ENCODE peak calls at places on chromosomes 4 and X, in ten cellular contexts. E, S, Q, F, L, W, D, T, K and I are unnamed samples.

GRCh38 chrX:7586126-7586525 is 256.8 kb upstream of the VCX start:
- DNase-seq in E (peak), S (no peak), Q (no peak), F (no peak), L (no peak), W (peak), D (no peak), T (peak), K (peak), I (peak)

GRCh38 chrX:84717344-84717743 is 215.1 kb upstream of the HDX start:
- DNase-seq in E (no peak), S (no peak), Q (no peak), F (no peak), L (no peak), W (no peak), D (no peak), T (no peak), K (no peak), I (no peak)

GRCh38 chr4:54930226-54930625 is 195.2 kb downstream of the KDR start:
- DNase-seq in E (no peak), S (peak), Q (peak), F (no peak), L (no peak), W (no peak), D (no peak), T (peak), K (no peak), I (no peak)

GRCh38 chrX:132059973-132060540 is 37.0 kb downstream of the STK26 start:
- DNase-seq in E (no peak), S (no peak), Q (no peak), F (no peak), L (no peak), W (no peak), D (no peak), T (peak), K (no peak), I (no peak)

GRCh38 chr4:37763164-37763444 is 63.4 kb upstream of the PGM2 start:
- DNase-seq in E (no peak), S (no peak), Q (no peak), F (no peak), L (no peak), W (no peak), D (no peak), T (no peak), K (no peak), I (no peak)

GRCh38 chr4:86011117-86011516 is 348.7 kb downstream of the MAPK10 start:
- DNase-seq in E (no peak), S (no peak), Q (peak), F (no peak), L (peak), W (no peak), D (no peak), T (peak), K (no peak), I (no peak)

GRCh38 chr4:2940267-2941137 is 22.7 kb downstream of the NOP14 start:
- DNase-seq in E (no peak), S (no peak), Q (no peak), F (peak), L (no peak), W (no peak), D (peak), T (no peak), K (no peak), I (no peak)

GRCh38 chr4:110049951-110050925 is 137.6 kb downstream of the EGF start:
- DNase-seq in E (no peak), S (peak), Q (peak), F (peak), L (peak), W (peak), D (no peak), T (peak), K (peak), I (peak)

GRCh38 chr4:89298160-89298559 is 9.4 kb downstream of the GPRIN3 start:
- DNase-seq in E (peak), S (peak), Q (no peak), F (no peak), L (no peak), W (no peak), D (no peak), T (no peak), K (no peak), I (no peak)

GRCh38 chr4:8915201-8916200 is 43.9 kb upstream of the HMX1 start:
- DNase-seq in E (peak), S (no peak), Q (no peak), F (peak), L (no peak), W (peak), D (peak), T (no peak), K (no peak), I (no peak)

GRCh38 chr4:125735107-125735506 is 420.4 kb downstream of the FAT4 start:
- DNase-seq in E (no peak), S (no peak), Q (peak), F (no peak), L (peak), W (no peak), D (no peak), T (peak), K (no peak), I (peak)

GRCh38 chrX:12901486-12901885 is 4.9 kb upstream of the TLR8 start:
- DNase-seq in E (peak), S (peak), Q (peak), F (peak), L (peak), W (peak), D (no peak), T (peak), K (peak), I (peak)

GRCh38 chrX:21493226-21493850 is 119.1 kb downstream of the CNKSR2 start:
- DNase-seq in E (peak), S (no peak), Q (no peak), F (no peak), L (no peak), W (no peak), D (no peak), T (no peak), K (peak), I (no peak)

GRCh38 chr4:177862541-177863176 is 420.4 kb upstream of the AGA start:
- DNase-seq in E (no peak), S (no peak), Q (peak), F (no peak), L (no peak), W (no peak), D (no peak), T (no peak), K (no peak), I (no peak)

GRCh38 chrX:44227981-44228380 is 115.5 kb downstream of the EFHC2 start:
- DNase-seq in E (no peak), S (no peak), Q (no peak), F (no peak), L (no peak), W (no peak), D (no peak), T (no peak), K (no peak), I (no peak)

GRCh38 chr4:67746797-67747495 is 7.2 kb downstream of the GNRHR start:
- DNase-seq in E (peak), S (peak), Q (no peak), F (no peak), L (no peak), W (peak), D (no peak), T (peak), K (peak), I (no peak)

GRCh38 chr4:7351014-7351413 is 83.7 kb downstream of the PSAPL1 start:
- DNase-seq in E (no peak), S (no peak), Q (no peak), F (no peak), L (no peak), W (no peak), D (peak), T (no peak), K (no peak), I (no peak)

GRCh38 chr4:42608551-42608950 is 48.4 kb downstream of the ATP8A1 start:
- DNase-seq in E (no peak), S (no peak), Q (no peak), F (no peak), L (no peak), W (no peak), D (no peak), T (no peak), K (no peak), I (no peak)

GRCh38 chrX:133921764-133922389 is 63.5 kb downstream of the GPC3 start:
- DNase-seq in E (peak), S (peak), Q (peak), F (peak), L (peak), W (peak), D (peak), T (peak), K (peak), I (peak)

GRCh38 chrX:36577006-36577405 is 431.2 kb upstream of the FAM47C start:
- DNase-seq in E (no peak), S (no peak), Q (no peak), F (no peak), L (no peak), W (no peak), D (no peak), T (no peak), K (no peak), I (no peak)

GRCh38 chr4:124903995-124904722 is 191.6 kb upstream of the ANKRD50 start:
- DNase-seq in E (peak), S (no peak), Q (peak), F (no peak), L (peak), W (no peak), D (no peak), T (peak), K (peak), I (no peak)